ENCODE peak calls at places on chromosomes 7 and 10, in seven cellular contexts. L is activated naive CD8-positive, alpha-beta T cell treated with anti-CD3 and anti-CD28 coated beads, Interleukin-2, amount 50 U/mL, for 24 hours; N is activated T-cell treated with anti-CD3 and anti-CD28 coated beads, Interleukin-2, amount 50 U/mL, for 72 hours; S is astrocyte of the spinal cord; P is stimulated activated CD4-positive, alpha-beta T cell treated with anti-CD3 and anti-CD28 coated beads, Interleukin-12 subunit alpha, Interleukin-12 subunit beta, amount 100 ng/mL, for 48 hours; D is stimulated activated CD8-positive, alpha-beta memory T cell treated with anti-CD3 and anti-CD28 coated beads, Interleukin-2, amount 100 ng/mL, for 1 hour; W is NCI-H1105 treated with DMSO at 0.1 percent for 48 hours. Z is an unnamed sample.
A peak's percentile ranks its signal among the peaks of the same experiment; 100 is the strongest.

GRCh38 chr7:132249591-132249971 is 326.7 kb downstream of the PLXNA4 start:
- DNase-seq in L (no peak), N (no peak), S (no peak), P (no peak), D (no peak), W (no peak), Z (no peak)

GRCh38 chr7:21028186-21028989 is 241.7 kb upstream of the SP8 start:
- DNase-seq in L (no peak), N (no peak), S (peak; percentile 1), P (no peak), D (no peak), W (peak; percentile 89), Z (no peak)

GRCh38 chr7:15603124-15603523 is 41.3 kb upstream of the AGMO start:
- DNase-seq in L (no peak), N (no peak), S (peak; percentile 22), P (no peak), D (no peak), W (no peak), Z (no peak)

GRCh38 chr10:55897436-55897835 is 463.6 kb downstream of the ZWINT start:
- DNase-seq in L (no peak), N (no peak), S (no peak), P (no peak), D (no peak), W (no peak), Z (no peak)

GRCh38 chr7:2864204-2864985 is 20.3 kb upstream of the GNA12 start:
- DNase-seq in L (no peak), N (no peak), S (no peak), P (no peak), D (no peak), W (no peak), Z (no peak)

GRCh38 chr7:80481196-80481884 is 30.5 kb downstream of the GNAT3 start:
- DNase-seq in L (no peak), N (no peak), S (no peak), P (no peak), D (no peak), W (no peak), Z (no peak)

GRCh38 chr10:97117372-97117771 is 68.4 kb downstream of the SLIT1 start:
- DNase-seq in L (peak; percentile 7), N (no peak), S (no peak), P (no peak), D (no peak), W (peak; percentile 19), Z (no peak)

GRCh38 chr10:49115015-49115795 is at the start of gene VSTM4:
- DNase-seq in L (no peak), N (peak; percentile 10), S (peak; percentile 55), P (no peak), D (no peak), W (no peak), Z (no peak)

GRCh38 chr10:78432582-78432981 is 398.9 kb downstream of the RPS24 start:
- DNase-seq in L (no peak), N (no peak), S (no peak), P (no peak), D (no peak), W (no peak), Z (no peak)

GRCh38 chr10:61336831-61337230 is 116.3 kb downstream of the TMEM26 start:
- DNase-seq in L (no peak), N (no peak), S (no peak), P (no peak), D (no peak), W (no peak), Z (no peak)

GRCh38 chr7:28984631-28985030 is 26.5 kb upstream of the TRIL start:
- DNase-seq in L (no peak), N (no peak), S (peak; percentile 91), P (no peak), D (no peak), W (no peak), Z (peak; percentile 84)

GRCh38 chr10:118332948-118333710 is 9.0 kb downstream of the FAM204A start:
- DNase-seq in L (no peak), N (no peak), S (no peak), P (no peak), D (no peak), W (peak; percentile 94), Z (no peak)

GRCh38 chr7:129665013-129665401 is 53.5 kb downstream of the NRF1 start:
- DNase-seq in L (no peak), N (no peak), S (peak; percentile 97), P (no peak), D (no peak), W (no peak), Z (peak; percentile 89)

GRCh38 chr7:47581442-47581820 is 480 bp downstream of the TNS3 start:
- DNase-seq in L (no peak), N (no peak), S (no peak), P (no peak), D (no peak), W (no peak), Z (no peak)

GRCh38 chr7:64881461-64882287 is 21.4 kb upstream of the ZNF273 start:
- DNase-seq in L (no peak), N (no peak), S (no peak), P (no peak), D (no peak), W (no peak), Z (no peak)

GRCh38 chr7:23373151-23374004 is 74.2 kb downstream of the MALSU1 start:
- DNase-seq in L (peak; percentile 55), N (peak; percentile 81), S (peak; percentile 57), P (peak; percentile 56), D (peak; percentile 8), W (peak; percentile 80), Z (no peak)

GRCh38 chr10:26938578-26938977 is 77.8 kb upstream of the ABI1 start:
- DNase-seq in L (no peak), N (no peak), S (no peak), P (no peak), D (no peak), W (no peak), Z (no peak)

GRCh38 chr7:26182283-26182682 is 18.3 kb downstream of the HNRNPA2B1 start:
- DNase-seq in L (no peak), N (no peak), S (no peak), P (no peak), D (no peak), W (no peak), Z (no peak)

GRCh38 chr10:100565206-100565985 is 29.7 kb downstream of the HIF1AN start:
- DNase-seq in L (no peak), N (no peak), S (no peak), P (no peak), D (no peak), W (no peak), Z (no peak)

GRCh38 chr10:129959544-129960492 is 4.3 kb downstream of the EBF3 start:
- DNase-seq in L (no peak), N (no peak), S (no peak), P (no peak), D (no peak), W (no peak), Z (no peak)

GRCh38 chr10:123132576-123133477 is 2.9 kb upstream of the HMX3 start:
- DNase-seq in L (peak; percentile 88), N (peak; percentile 90), S (peak; percentile 78), P (peak; percentile 87), D (peak; percentile 78), W (peak; percentile 55), Z (peak; percentile 55)

GRCh38 chr10:84352251-84352842 is 24.0 kb downstream of the CCSER2 start:
- DNase-seq in L (peak; percentile 67), N (peak; percentile 71), S (peak; percentile 62), P (peak; percentile 72), D (peak; percentile 31), W (peak; percentile 7), Z (no peak)

GRCh38 chr10:103451091-103451801 is 924 bp downstream of the CALHM2 start:
- DNase-seq in L (peak; percentile 43), N (peak; percentile 51), S (no peak), P (no peak), D (no peak), W (no peak), Z (peak; percentile 41)

GRCh38 chr10:119378737-119379067 is 163.8 kb downstream of the RGS10 start:
- DNase-seq in L (no peak), N (no peak), S (no peak), P (no peak), D (no peak), W (no peak), Z (no peak)

GRCh38 chr10:15363031-15363430 is 8.1 kb downstream of the FAM171A1 start:
- DNase-seq in L (no peak), N (no peak), S (no peak), P (no peak), D (no peak), W (no peak), Z (no peak)

GRCh38 chr7:73435471-73436009 is 2.0 kb downstream of the FZD9 start:
- DNase-seq in L (no peak), N (no peak), S (no peak), P (no peak), D (no peak), W (no peak), Z (no peak)

GRCh38 chr7:132655071-132655761 is 78.9 kb upstream of the PLXNA4 start:
- DNase-seq in L (peak; percentile 46), N (peak; percentile 71), S (peak; percentile 58), P (peak; percentile 34), D (peak; percentile 6), W (no peak), Z (no peak)

Z was measured in fibroblast of the conjunctiva.